ENCODE peak calls at places on chromosomes 12 and 14, in eight cellular contexts. L, G, T, K, D, A, F and N are unnamed samples.

GRCh38 chr12:107635139-107635538 is 50.5 kb upstream of the PWP1 start:
- DNase-seq in G (no peak), D (no peak), A (no peak), T (no peak), L (no peak), K (no peak), F (peak; percentile 34), N (peak; percentile 37)

GRCh38 chr12:85971800-85972199 is 97.7 kb downstream of the NTS start:
- DNase-seq in K (no peak), A (no peak), D (no peak), T (no peak), L (no peak), G (no peak), F (no peak), N (no peak)

GRCh38 chr14:59166258-59166657 is 22.2 kb upstream of the DAAM1 start:
- DNase-seq in L (no peak), F (no peak), A (no peak), T (no peak), G (no peak), D (no peak), K (no peak), N (no peak)

GRCh38 chr14:77314043-77314442 is 6.6 kb downstream of the POMT2 start:
- DNase-seq in K (no peak), L (no peak), F (peak; percentile 90), T (no peak), A (peak; percentile 82), D (no peak), G (peak; percentile 82), N (peak; percentile 76)

GRCh38 chr14:50775357-50775756 is 55.6 kb downstream of the NIN start:
- DNase-seq in T (peak; percentile 27), K (no peak), G (peak; percentile 27), A (no peak), F (peak; percentile 93), D (no peak), L (no peak), N (no peak)

GRCh38 chr14:73133795-73134194 is 2.5 kb upstream of the PSEN1 start:
- DNase-seq in F (peak; percentile 20), G (no peak), D (no peak), A (no peak), L (no peak), K (no peak), T (no peak), N (no peak)

GRCh38 chr14:100861937-100862247 is 36.0 kb downstream of the MEG3 start:
- DNase-seq in F (no peak), D (no peak), L (no peak), A (no peak), K (no peak), T (no peak), G (no peak), N (no peak)

GRCh38 chr12:125145196-125145595 is 80.0 kb downstream of the AACS start:
- DNase-seq in L (no peak), T (no peak), K (no peak), F (no peak), A (no peak), D (no peak), G (no peak), N (no peak)

GRCh38 chr14:23094666-23095195 is at the start of gene ACIN1:
- DNase-seq in F (peak; percentile 82), D (peak; percentile 86), A (peak; percentile 79), T (no peak), G (peak; percentile 91), K (peak; percentile 97), L (peak; percentile 83), N (peak; percentile 98)

GRCh38 chr14:82641050-82641540 is 1107.4 kb upstream of the SEL1L start:
- DNase-seq in A (no peak), K (no peak), D (no peak), G (no peak), F (no peak), L (no peak), T (no peak), N (no peak)

GRCh38 chr12:12449533-12450025 is 92.7 kb downstream of the BORCS5 start:
- DNase-seq in T (no peak), D (no peak), L (no peak), A (no peak), F (no peak), K (no peak), G (peak; percentile 70), N (no peak)

GRCh38 chr12:53244337-53244736 is 12.3 kb upstream of the RARG start:
- DNase-seq in F (no peak), K (no peak), T (no peak), L (no peak), G (no peak), D (no peak), A (no peak), N (no peak)

GRCh38 chr12:50018968-50019367 is 6.3 kb downstream of the RACGAP1 start:
- DNase-seq in T (no peak), D (no peak), A (no peak), K (no peak), L (no peak), G (no peak), F (no peak), N (no peak)

GRCh38 chr12:23055004-23055403 is 430.0 kb downstream of the ETNK1 start:
- DNase-seq in L (peak; percentile 8), G (peak; percentile 54), K (no peak), T (no peak), D (no peak), F (peak; percentile 7), A (no peak), N (peak; percentile 50)

GRCh38 chr12:16606201-16606849 is 363 bp upstream of the LMO3 start:
- DNase-seq in T (no peak), D (no peak), F (no peak), G (peak; percentile 59), A (peak; percentile 62), K (no peak), L (no peak), N (peak; percentile 85)

GRCh38 chr12:118357327-118358007 is 15.2 kb downstream of the TAOK3 start:
- DNase-seq in K (no peak), F (peak; percentile 65), L (peak; percentile 72), T (peak; percentile 56), A (peak; percentile 80), D (peak; percentile 71), G (peak; percentile 32), N (peak; percentile 35)

GRCh38 chr14:59788176-59788575 is 82.4 kb downstream of the RTN1 start:
- DNase-seq in A (no peak), D (no peak), T (no peak), K (no peak), F (no peak), G (no peak), L (no peak), N (no peak)

GRCh38 chr14:92704821-92705220 is 43.6 kb downstream of the LGMN start:
- DNase-seq in F (no peak), L (no peak), D (no peak), K (no peak), T (no peak), A (no peak), G (no peak), N (no peak)

GRCh38 chr12:85155791-85156190 is 119.6 kb downstream of the LRRIQ1 start:
- DNase-seq in F (peak; percentile 2), A (no peak), T (no peak), L (no peak), K (no peak), D (no peak), G (peak; percentile 13), N (peak; percentile 55)

GRCh38 chr12:52148541-52149181 is 43.2 kb downstream of the KRT80 start:
- DNase-seq in K (no peak), T (no peak), F (peak; percentile 90), D (no peak), L (no peak), A (no peak), G (peak; percentile 62), N (no peak)

GRCh38 chr14:100679707-100680438 is 46.8 kb upstream of the DLK1 start:
- DNase-seq in L (no peak), D (no peak), K (no peak), F (peak; percentile 90), A (no peak), G (peak; percentile 90), T (no peak), N (peak; percentile 92)

GRCh38 chr12:114687269-114687605 is 3.3 kb upstream of the TBX3 start:
- DNase-seq in G (no peak), F (no peak), A (no peak), K (no peak), D (no peak), T (no peak), L (no peak), N (no peak)

GRCh38 chr14:70096866-70097265 is 91.9 kb downstream of the SLC8A3 start:
- DNase-seq in L (no peak), A (peak; percentile 21), F (no peak), G (peak; percentile 27), K (no peak), D (no peak), T (no peak), N (peak; percentile 48)

GRCh38 chr12:116879509-116880212 is 1.6 kb downstream of the HRK start:
- DNase-seq in F (no peak), L (peak; percentile 36), G (no peak), T (no peak), A (no peak), K (peak; percentile 24), D (peak; percentile 37), N (peak; percentile 45)

GRCh38 chr14:63852271-63852816 is 460 bp upstream of the SYNE2 start:
- DNase-seq in L (no peak), D (no peak), A (no peak), G (no peak), T (no peak), K (no peak), F (peak; percentile 39), N (peak; percentile 78)